ENCODE peak calls at places on chromosomes 4 and X, in four cellular contexts. M, I, C and O are unnamed samples.

GRCh38 chrX:9940397-9940796 is 26.8 kb upstream of the CLDN34 start:
- DNase-seq in C (peak; percentile 34), I (no peak), M (no peak), O (no peak)

GRCh38 chr4:113103556-113103955 is 54.1 kb downstream of the ANK2 start:
- DNase-seq in I (no peak), M (no peak), C (no peak), O (no peak)

GRCh38 chrX:50725310-50725709 is 88.7 kb downstream of the SHROOM4 start:
- DNase-seq in I (no peak), M (no peak), C (no peak), O (no peak)

GRCh38 chrX:12950851-12951589 is 23.9 kb upstream of the TMSB4X start:
- DNase-seq in C (no peak), M (peak; percentile 78), I (no peak), O (no peak)

GRCh38 chr4:140116442-140117104 is 37.4 kb downstream of the MAML3 start:
- DNase-seq in C (no peak), M (no peak), I (no peak), O (no peak)

GRCh38 chrX:109472939-109473713 is 8.8 kb downstream of the GUCY2F start:
- DNase-seq in I (peak; percentile 2), M (no peak), C (peak; percentile 64), O (no peak)

GRCh38 chrX:99914676-99915075 is 495.4 kb downstream of the PCDH19 start:
- DNase-seq in M (no peak), C (no peak), I (no peak), O (no peak)

GRCh38 chr4:76570141-76570989 is 135.3 kb downstream of the SHROOM3 start:
- DNase-seq in C (peak; percentile 63), M (no peak), I (no peak), O (no peak)

GRCh38 chr4:78779280-78779679 is 3.1 kb downstream of the BMP2K start:
- DNase-seq in M (no peak), I (no peak), C (peak; percentile 42), O (no peak)

GRCh38 chr4:161403781-161404180 is 760.0 kb downstream of the FSTL5 start:
- DNase-seq in C (no peak), M (no peak), I (no peak), O (no peak)

GRCh38 chr4:19309365-19309764 is 942.3 kb upstream of the SLIT2 start:
- DNase-seq in I (no peak), M (no peak), C (peak; percentile 75), O (no peak)

GRCh38 chrX:65596270-65596669 is 61.7 kb upstream of the LAS1L start:
- DNase-seq in I (no peak), C (peak; percentile 58), M (no peak), O (no peak)

GRCh38 chr4:56132835-56133234 is 184.1 kb downstream of the CEP135 start:
- DNase-seq in M (no peak), C (no peak), I (no peak), O (no peak)

GRCh38 chr4:85591361-85592098 is 116.6 kb downstream of the ARHGAP24 start:
- DNase-seq in I (no peak), M (no peak), C (peak; percentile 68), O (no peak)

GRCh38 chr4:48042979-48043461 is 26.4 kb downstream of the NIPAL1 start:
- DNase-seq in C (no peak), I (no peak), M (no peak), O (no peak)

GRCh38 chrX:8868906-8869305 is 67.7 kb upstream of the FAM9A start:
- DNase-seq in M (no peak), C (peak; percentile 50), I (no peak), O (no peak)

GRCh38 chr4:14415146-14415545 is 587.1 kb upstream of the CPEB2 start:
- DNase-seq in M (no peak), C (peak; percentile 49), I (no peak), O (no peak)

GRCh38 chr4:83043801-83044407 is 8.9 kb downstream of the COPS4 start:
- DNase-seq in I (no peak), C (peak; percentile 79), M (no peak), O (no peak)

GRCh38 chr4:1043658-1044468 is 32.4 kb downstream of the FGFRL1 start:
- DNase-seq in I (peak; percentile 73), C (peak; percentile 100), M (peak; percentile 72), O (peak; percentile 16)

GRCh38 chr4:99324978-99325377 is 3.8 kb upstream of the ADH1B start:
- DNase-seq in I (peak; percentile 60), M (no peak), C (peak; percentile 94), O (no peak)

GRCh38 chr4:102684605-102685052 is 76.1 kb downstream of the MANBA start:
- DNase-seq in C (peak; percentile 79), M (peak; percentile 2), I (no peak), O (no peak)

GRCh38 chr4:48778431-48779094 is 1.5 kb downstream of the FRYL start:
- DNase-seq in I (no peak), C (peak; percentile 55), M (no peak), O (no peak)

GRCh38 chrX:22134681-22135080 is 102.6 kb downstream of the PHEX start:
- DNase-seq in I (no peak), M (peak; percentile 41), C (peak; percentile 83), O (no peak)

GRCh38 chr4:173146456-173146855 is 22.2 kb upstream of the GALNT7 start:
- DNase-seq in C (peak; percentile 28), I (no peak), M (no peak), O (no peak)

GRCh38 chr4:4659871-4660651 is 118.2 kb upstream of the STX18 start:
- DNase-seq in I (no peak), M (peak; percentile 38), C (peak; percentile 94), O (no peak)

GRCh38 chrX:39705299-39705698 is 392.5 kb downstream of the BCOR start:
- DNase-seq in C (peak; percentile 91), M (peak; percentile 52), I (peak; percentile 60), O (no peak)

GRCh38 chr4:33395731-33396485 is 2675.7 kb downstream of the PCDH7 start:
- DNase-seq in M (no peak), I (no peak), C (no peak), O (no peak)

DNA sequence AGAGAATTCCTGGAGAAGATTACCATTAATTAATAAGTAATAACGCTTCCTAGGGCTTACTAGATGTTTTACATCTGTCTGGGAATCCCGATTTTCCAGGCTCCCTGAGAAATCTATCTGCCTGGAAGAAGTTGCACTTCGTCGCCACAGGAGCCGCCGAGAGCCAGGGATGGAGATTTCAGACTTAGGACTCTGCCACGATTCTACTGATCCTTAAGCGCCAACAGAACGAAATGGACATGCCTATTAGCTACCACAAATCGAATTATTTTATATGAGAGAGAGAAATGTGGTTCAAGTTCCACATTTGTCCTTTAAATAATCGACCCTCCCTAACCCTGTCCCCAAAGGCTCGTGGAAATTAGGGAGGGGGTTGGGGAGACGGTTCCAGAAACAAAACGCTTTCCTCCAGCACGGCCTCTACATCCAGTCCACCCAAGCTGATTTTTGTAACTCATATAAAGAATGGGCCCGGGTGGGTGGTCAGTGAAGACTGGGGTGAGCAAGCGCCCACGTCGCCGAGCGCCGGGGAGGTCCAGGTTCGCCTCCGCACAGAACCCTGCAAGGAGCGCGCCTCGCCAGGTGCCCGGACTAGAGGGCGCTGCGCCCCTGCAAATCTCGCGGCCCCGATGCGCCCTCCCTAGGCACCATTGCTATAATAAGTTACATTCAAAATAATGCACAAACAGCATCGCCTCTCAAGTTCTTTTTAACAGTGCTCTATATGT is 1.9 kb upstream of the FAT1 start:
- DNase-seq in M (peak; percentile 72), I (peak; percentile 78), C (peak; percentile 84), O (no peak)
- TF ChIP-seq CTCF in M (peak; percentile 78), I (peak; percentile 76), C (peak; percentile 45), O (no peak)

GRCh38 chrX:138298268-138298667 is 413.2 kb downstream of the FGF13 start:
- DNase-seq in M (no peak), C (no peak), I (no peak), O (no peak)
- TF ChIP-seq CTCF in M (no peak), C (no peak), I (no peak), O (no peak)

DNA sequence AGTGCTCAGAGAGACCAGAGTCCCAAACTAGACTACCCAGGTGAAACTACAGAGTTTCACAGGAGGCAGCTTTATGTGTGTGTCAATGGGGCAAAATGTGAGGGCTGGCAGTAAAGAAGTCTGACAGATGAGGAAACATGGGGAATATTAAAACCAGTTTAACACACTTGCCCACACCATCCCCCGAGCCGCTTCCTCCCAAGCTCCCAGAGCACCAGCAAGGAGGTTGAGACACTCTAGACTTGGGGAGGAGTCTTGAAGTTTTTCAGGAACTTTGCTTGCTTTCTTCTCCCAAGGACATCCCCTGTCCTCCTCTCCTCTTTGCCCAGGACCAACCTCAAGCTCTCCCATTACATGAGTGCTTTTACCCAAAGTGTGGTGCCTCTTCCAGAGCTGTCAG is 94.7 kb upstream of the SPRY1 start:
- DNase-seq in C (no peak), M (no peak), I (no peak), O (no peak)
- TF ChIP-seq CTCF in C (no peak), M (no peak), I (no peak), O (no peak)

GRCh38 chr4:162458051-162458450 is 294.3 kb upstream of the FSTL5 start:
- DNase-seq in M (no peak), C (no peak), I (no peak), O (no peak)

GRCh38 chr4:162457071-162457865 is 293.5 kb upstream of the FSTL5 start:
- DNase-seq in M (no peak), I (no peak), C (no peak), O (no peak)

GRCh38 chr4:162456106-162456505 is 292.3 kb upstream of the FSTL5 start:
- DNase-seq in I (no peak), C (no peak), M (no peak), O (no peak)

DNA sequence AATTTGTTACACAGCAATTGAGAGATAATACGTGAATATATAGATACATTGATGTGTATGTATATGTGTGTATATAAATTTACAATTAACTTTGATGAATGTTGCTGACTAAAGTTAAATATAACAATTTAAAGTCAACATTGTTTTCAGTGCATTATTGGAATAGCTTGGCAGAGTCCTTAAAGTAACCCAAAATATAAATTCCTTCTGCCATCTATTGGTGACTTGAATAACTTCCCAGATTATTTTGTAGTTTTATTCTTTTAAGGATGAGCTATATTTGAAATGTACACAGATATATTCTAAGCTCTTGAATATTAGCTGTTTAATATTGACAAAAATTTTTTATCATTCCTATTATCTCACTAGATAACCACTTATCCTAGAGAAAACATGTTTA is 298.2 kb upstream of the FSTL5 start:
- DNase-seq in I (no peak), C (no peak), M (no peak), O (no peak)
- TF ChIP-seq CTCF in I (peak; percentile 29), C (peak; percentile 3), M (peak; percentile 22), O (no peak)

DNA sequence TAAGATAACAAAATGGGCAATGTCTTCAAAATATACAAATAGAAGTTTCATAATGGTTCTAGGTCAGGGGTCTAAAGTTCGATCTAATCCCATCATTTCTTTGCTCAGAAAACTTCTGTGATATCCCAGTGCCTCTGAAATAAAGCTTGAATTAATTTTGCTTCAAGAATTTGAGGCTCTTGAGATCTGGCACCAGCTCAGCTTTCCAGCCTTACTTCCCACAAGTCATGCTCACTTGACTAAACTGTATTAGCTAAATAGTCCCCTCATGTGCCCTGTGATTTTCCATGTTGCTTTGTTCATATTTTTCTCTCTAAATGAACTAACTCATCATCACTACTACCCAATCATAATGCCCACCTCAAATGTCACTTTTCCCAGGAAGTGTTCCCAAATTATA is 50.8 kb upstream of the MBNL3 start:
- DNase-seq in M (no peak), C (no peak), I (no peak), O (no peak)
- TF ChIP-seq CTCF in M (no peak), C (no peak), I (no peak), O (no peak)

DNA sequence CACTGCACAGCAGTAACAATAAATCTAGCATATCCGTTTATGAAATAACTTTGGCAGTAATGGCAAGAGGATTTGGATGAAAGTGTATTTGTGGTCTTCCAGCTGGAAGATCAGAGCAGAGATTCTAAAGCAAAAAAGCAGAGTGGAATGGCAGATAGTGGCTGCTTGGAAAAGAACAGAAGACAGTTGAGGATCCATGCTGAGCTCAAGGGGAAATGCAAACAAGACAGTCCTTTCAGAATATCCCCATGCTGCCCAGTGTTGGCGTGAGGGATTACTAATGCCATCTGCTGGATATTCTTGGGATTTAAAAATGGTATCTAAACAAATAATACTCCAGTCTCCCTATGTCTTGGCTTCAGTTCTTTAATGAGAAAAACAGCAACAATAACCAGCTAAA is 629.1 kb upstream of the ATOH1 start:
- DNase-seq in M (peak; percentile 15), I (no peak), C (peak; percentile 36), O (no peak)
- TF ChIP-seq CTCF in M (peak; percentile 44), I (no peak), C (peak; percentile 49), O (no peak)